ENCODE peak calls at places on chromosomes 11 and 22, in seven cellular contexts. X is posterior cingulate gyrus, W is NCI-H146, P is epithelial cell of proximal tubule, L is hippocampal formation, D is progenitor cell of endocrine pancreas, V is M059J. T is an unnamed sample.

GRCh38 chr22:42945736-42946135 is 69.2 kb downstream of the PACSIN2 start:
- DNase-seq in X (no peak), W (no peak), P (no peak), L (no peak), D (no peak), V (peak; percentile 44), T (no peak)

GRCh38 chr11:28009383-28009782 is 98.6 kb downstream of the KIF18A start:
- DNase-seq in X (no peak), W (no peak), P (peak; percentile 13), L (no peak), D (no peak), V (peak; percentile 62), T (no peak)

GRCh38 chr11:129710423-129710822 is 105.2 kb upstream of the TMEM45B start:
- DNase-seq in X (no peak), W (no peak), P (no peak), L (no peak), D (no peak), V (no peak), T (no peak)

GRCh38 chr11:75380716-75381420 is 18.4 kb upstream of the RPS3 start:
- DNase-seq in X (no peak), W (no peak), P (no peak), L (no peak), D (no peak), V (no peak), T (no peak)

GRCh38 chr22:19605508-19606331 is 81.5 kb upstream of the CLDN5 start:
- DNase-seq in X (no peak), W (no peak), P (no peak), L (no peak), D (no peak), V (peak; percentile 44), T (no peak)

GRCh38 chr11:75311858-75312288 is 39.6 kb downstream of the ARRB1 start:
- DNase-seq in X (peak; percentile 68), W (no peak), P (no peak), L (peak; percentile 76), D (no peak), V (peak; percentile 22), T (no peak)

GRCh38 chr11:74232316-74232950 is 61.3 kb downstream of the PPME1 start:
- DNase-seq in X (no peak), W (no peak), P (no peak), L (no peak), D (no peak), V (no peak), T (no peak)

GRCh38 chr11:95884364-95884763 is 39.5 kb downstream of the MTMR2 start:
- DNase-seq in X (no peak), W (no peak), P (peak; percentile 53), L (no peak), D (no peak), V (peak; percentile 73), T (no peak)

GRCh38 chr11:77144196-77144853 is 16.3 kb downstream of the MYO7A start:
- DNase-seq in X (no peak), W (no peak), P (no peak), L (no peak), D (no peak), V (no peak), T (no peak)

T was measured in C1 segment of cervical spinal cord.